ENCODE peak calls at places on chromosomes 5 and 9, in eight cellular contexts. One of them, this sample, is unnamed. For H3K9me2, the result is how much of the 10 kb centered on the place peaks cover.

GRCh38 chr5:144566747-144567415 is 396.2 kb downstream of the KCTD16 start:
- DNase-seq in MM.1S: no peak
- DNase-seq in hepatocyte: no peak
- DNase-seq in PC-3: peak
- DNase-seq in PC-9: no peak
- DNase-seq in HCT116: no peak
- DNase-seq in SK-N-SH: no peak
- DNase-seq in GM23338: peak
- DNase-seq in this sample: no peak

GRCh38 chr5:59380350-59380951 is 513.1 kb downstream of the PDE4D start:
- DNase-seq in PC-9: peak
- DNase-seq in PC-3: peak
- DNase-seq in HCT116: peak
- DNase-seq in SK-N-SH: peak
- DNase-seq in GM23338: peak
- DNase-seq in MM.1S: peak
- DNase-seq in hepatocyte: peak
- DNase-seq in this sample: peak

GRCh38 chr9:38066907-38067610 is 2.0 kb downstream of the SHB start:
- DNase-seq in MM.1S: no peak
- DNase-seq in PC-3: peak
- DNase-seq in SK-N-SH: no peak
- DNase-seq in HCT116: no peak
- DNase-seq in PC-9: no peak
- DNase-seq in GM23338: peak
- DNase-seq in hepatocyte: peak
- DNase-seq in this sample: no peak

GRCh38 chr9:95494416-95495371 is 22.1 kb downstream of the PTCH1 start:
- DNase-seq in MM.1S: peak
- DNase-seq in SK-N-SH: peak
- DNase-seq in PC-3: peak
- DNase-seq in GM23338: peak
- DNase-seq in HCT116: no peak
- DNase-seq in PC-9: no peak
- DNase-seq in hepatocyte: peak
- DNase-seq in this sample: peak

GRCh38 chr9:88143944-88144343 is 5.7 kb upstream of the SPATA31C2 start:
- DNase-seq in HCT116: no peak
- DNase-seq in hepatocyte: no peak
- DNase-seq in GM23338: no peak
- DNase-seq in PC-9: no peak
- DNase-seq in PC-3: no peak
- DNase-seq in MM.1S: no peak
- DNase-seq in SK-N-SH: no peak
- DNase-seq in this sample: no peak

GRCh38 chr9:20620658-20621552 is 1.4 kb downstream of the MLLT3 start:
- DNase-seq in HCT116: no peak
- DNase-seq in GM23338: peak
- DNase-seq in hepatocyte: peak
- DNase-seq in PC-9: no peak
- DNase-seq in SK-N-SH: peak
- DNase-seq in PC-3: peak
- DNase-seq in MM.1S: no peak
- DNase-seq in this sample: peak

GRCh38 chr5:151107738-151108520 is 27.1 kb upstream of the TNIP1 start:
- DNase-seq in PC-3: peak
- DNase-seq in hepatocyte: no peak
- DNase-seq in PC-9: no peak
- DNase-seq in SK-N-SH: no peak
- DNase-seq in HCT116: no peak
- DNase-seq in GM23338: no peak
- DNase-seq in MM.1S: no peak
- DNase-seq in this sample: no peak

GRCh38 chr9:94779101-94779500 is 52.6 kb downstream of the AOPEP start:
- DNase-seq in SK-N-SH: no peak
- DNase-seq in MM.1S: no peak
- DNase-seq in HCT116: no peak
- DNase-seq in PC-9: no peak
- DNase-seq in PC-3: peak
- DNase-seq in GM23338: peak
- DNase-seq in hepatocyte: no peak
- DNase-seq in this sample: no peak

GRCh38 chr5:54296386-54296785 is 14.0 kb downstream of the ARL15 start:
- DNase-seq in hepatocyte: no peak
- DNase-seq in PC-9: no peak
- DNase-seq in MM.1S: no peak
- DNase-seq in GM23338: no peak
- DNase-seq in PC-3: peak
- DNase-seq in SK-N-SH: no peak
- DNase-seq in HCT116: no peak
- DNase-seq in this sample: peak

GRCh38 chr9:108543251-108543768 is 312.5 kb downstream of the ACTL7B start:
- DNase-seq in SK-N-SH: no peak
- DNase-seq in hepatocyte: peak
- DNase-seq in GM23338: peak
- DNase-seq in MM.1S: no peak
- DNase-seq in HCT116: no peak
- DNase-seq in PC-9: peak
- DNase-seq in PC-3: peak
- DNase-seq in this sample: no peak

GRCh38 chr9:91564081-91564670 is 140.5 kb upstream of the NFIL3 start:
- DNase-seq in MM.1S: no peak
- DNase-seq in hepatocyte: no peak
- DNase-seq in HCT116: no peak
- DNase-seq in PC-9: no peak
- DNase-seq in GM23338: no peak
- DNase-seq in PC-3: no peak
- DNase-seq in SK-N-SH: no peak
- DNase-seq in this sample: no peak

GRCh38 chr9:132042324-132042723 is 37.3 kb downstream of the MED27 start:
- DNase-seq in PC-3: peak
- DNase-seq in HCT116: peak
- DNase-seq in MM.1S: no peak
- DNase-seq in hepatocyte: no peak
- DNase-seq in PC-9: peak
- DNase-seq in SK-N-SH: no peak
- DNase-seq in GM23338: no peak
- DNase-seq in this sample: no peak

GRCh38 chr5:154176191-154176590 is 14.3 kb upstream of the GALNT10 start:
- DNase-seq in GM23338: no peak
- DNase-seq in MM.1S: no peak
- DNase-seq in SK-N-SH: no peak
- DNase-seq in HCT116: no peak
- DNase-seq in PC-9: no peak
- DNase-seq in hepatocyte: no peak
- DNase-seq in PC-3: peak
- DNase-seq in this sample: no peak

GRCh38 chr5:126633552-126633951 is 32.8 kb downstream of the PHAX start:
- DNase-seq in PC-9: no peak
- DNase-seq in PC-3: no peak
- DNase-seq in hepatocyte: no peak
- DNase-seq in SK-N-SH: no peak
- DNase-seq in MM.1S: no peak
- DNase-seq in GM23338: no peak
- DNase-seq in HCT116: no peak
- DNase-seq in this sample: no peak

GRCh38 chr5:124706729-124707361 is 39.6 kb downstream of the ZNF608 start:
- DNase-seq in PC-3: no peak
- DNase-seq in SK-N-SH: peak
- DNase-seq in GM23338: peak
- DNase-seq in MM.1S: no peak
- DNase-seq in HCT116: no peak
- DNase-seq in PC-9: no peak
- DNase-seq in hepatocyte: peak
- DNase-seq in this sample: peak

GRCh38 chr5:1101991-1102713 is 9.7 kb downstream of the SLC12A7 start:
- DNase-seq in PC-9: no peak
- DNase-seq in GM23338: no peak
- DNase-seq in HCT116: no peak
- DNase-seq in hepatocyte: peak
- DNase-seq in PC-3: no peak
- DNase-seq in SK-N-SH: no peak
- DNase-seq in MM.1S: no peak
- DNase-seq in this sample: no peak

GRCh38 chr9:89315482-89315881 is 2.8 kb upstream of the SECISBP2 start:
- DNase-seq in SK-N-SH: no peak
- DNase-seq in HCT116: no peak
- DNase-seq in PC-9: no peak
- DNase-seq in MM.1S: no peak
- DNase-seq in GM23338: no peak
- DNase-seq in hepatocyte: no peak
- DNase-seq in PC-3: no peak
- DNase-seq in this sample: no peak

GRCh38 chr9:89323257-89323841 is 5.0 kb downstream of the SECISBP2 start:
- DNase-seq in SK-N-SH: peak
- DNase-seq in PC-9: no peak
- DNase-seq in HCT116: no peak
- DNase-seq in GM23338: no peak
- DNase-seq in MM.1S: no peak
- DNase-seq in hepatocyte: peak
- DNase-seq in PC-3: no peak
- DNase-seq in this sample: no peak

GRCh38 chr9:89317282-89317681 is 1.0 kb upstream of the SECISBP2 start:
- DNase-seq in HCT116: no peak
- DNase-seq in MM.1S: no peak
- DNase-seq in hepatocyte: no peak
- DNase-seq in GM23338: peak
- DNase-seq in SK-N-SH: no peak
- DNase-seq in PC-9: no peak
- DNase-seq in PC-3: no peak
- DNase-seq in this sample: peak

GRCh38 chr9:89318123-89319014 is at the start of gene SECISBP2:
- DNase-seq in GM23338: peak
- DNase-seq in MM.1S: peak
- DNase-seq in SK-N-SH: peak
- DNase-seq in HCT116: peak
- DNase-seq in PC-9: peak
- DNase-seq in hepatocyte: peak
- DNase-seq in PC-3: peak
- DNase-seq in this sample: peak

GRCh38 chr9:89319015-89319905 is 960 bp downstream of the SECISBP2 start:
- DNase-seq in SK-N-SH: peak
- DNase-seq in hepatocyte: no peak
- DNase-seq in MM.1S: no peak
- DNase-seq in PC-3: no peak
- DNase-seq in PC-9: no peak
- DNase-seq in GM23338: no peak
- DNase-seq in HCT116: no peak
- DNase-seq in this sample: peak
- TF ChIP-seq CTCF in SK-N-SH: no peak
- TF ChIP-seq CTCF in hepatocyte: no peak
- TF ChIP-seq CTCF in MM.1S: no peak
- TF ChIP-seq CTCF in PC-3: no peak
- TF ChIP-seq CTCF in PC-9: no peak
- TF ChIP-seq CTCF in GM23338: no peak
- TF ChIP-seq CTCF in HCT116: no peak
- TF ChIP-seq CTCF in this sample: peak

GRCh38 chr9:97321251-97321650 is 13.8 kb downstream of the CCDC180 start:
- DNase-seq in HCT116: no peak
- DNase-seq in GM23338: no peak
- DNase-seq in MM.1S: no peak
- DNase-seq in hepatocyte: no peak
- DNase-seq in PC-3: no peak
- DNase-seq in SK-N-SH: no peak
- DNase-seq in PC-9: no peak
- DNase-seq in this sample: no peak
- H3K9me2 ChIP-seq in HCT116: under half
- H3K9me2 ChIP-seq in GM23338: under half
- H3K9me2 ChIP-seq in MM.1S: under half
- H3K9me2 ChIP-seq in hepatocyte: under half
- H3K9me2 ChIP-seq in PC-3: under half
- H3K9me2 ChIP-seq in SK-N-SH: under half
- H3K9me2 ChIP-seq in PC-9: under half
- H3K9me2 ChIP-seq in this sample: under half

DNA sequence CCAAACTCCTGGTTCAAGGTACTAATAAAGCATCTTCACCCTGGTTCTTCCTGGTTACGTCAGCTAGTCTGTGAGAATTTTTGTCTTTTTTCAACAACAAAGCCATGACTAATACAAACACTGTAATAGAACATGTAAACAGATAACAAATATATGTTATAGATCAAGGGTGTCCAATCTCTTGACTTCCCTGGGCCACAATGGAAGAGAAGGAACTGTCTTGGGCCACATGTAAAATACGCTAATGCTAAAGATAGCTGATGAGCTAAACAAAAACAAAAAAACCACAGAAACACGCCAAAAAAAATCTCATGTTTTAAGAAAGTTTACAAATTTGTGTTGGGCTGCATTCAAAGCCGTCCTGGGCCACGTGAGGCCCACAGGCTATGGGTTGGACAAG is 124.5 kb upstream of the GNA14 start:
- DNase-seq in PC-9: no peak
- DNase-seq in hepatocyte: no peak
- DNase-seq in MM.1S: no peak
- DNase-seq in GM23338: no peak
- DNase-seq in SK-N-SH: no peak
- DNase-seq in HCT116: no peak
- DNase-seq in PC-3: no peak
- DNase-seq in this sample: no peak
- TF ChIP-seq CTCF in PC-9: no peak
- TF ChIP-seq CTCF in hepatocyte: no peak
- TF ChIP-seq CTCF in MM.1S: no peak
- TF ChIP-seq CTCF in GM23338: no peak
- TF ChIP-seq CTCF in SK-N-SH: no peak
- TF ChIP-seq CTCF in HCT116: no peak
- TF ChIP-seq CTCF in PC-3: no peak
- TF ChIP-seq CTCF in this sample: no peak

GRCh38 chr5:128516978-128517377 is 21.1 kb downstream of the FBN2 start:
- DNase-seq in SK-N-SH: no peak
- DNase-seq in PC-3: no peak
- DNase-seq in GM23338: no peak
- DNase-seq in HCT116: no peak
- DNase-seq in MM.1S: no peak
- DNase-seq in PC-9: no peak
- DNase-seq in hepatocyte: no peak
- DNase-seq in this sample: no peak
- H3K9me2 ChIP-seq in SK-N-SH: under half
- H3K9me2 ChIP-seq in PC-3: under half
- H3K9me2 ChIP-seq in GM23338: under half
- H3K9me2 ChIP-seq in HCT116: under half
- H3K9me2 ChIP-seq in MM.1S: under half
- H3K9me2 ChIP-seq in PC-9: under half
- H3K9me2 ChIP-seq in hepatocyte: under half
- H3K9me2 ChIP-seq in this sample: under half

DNA sequence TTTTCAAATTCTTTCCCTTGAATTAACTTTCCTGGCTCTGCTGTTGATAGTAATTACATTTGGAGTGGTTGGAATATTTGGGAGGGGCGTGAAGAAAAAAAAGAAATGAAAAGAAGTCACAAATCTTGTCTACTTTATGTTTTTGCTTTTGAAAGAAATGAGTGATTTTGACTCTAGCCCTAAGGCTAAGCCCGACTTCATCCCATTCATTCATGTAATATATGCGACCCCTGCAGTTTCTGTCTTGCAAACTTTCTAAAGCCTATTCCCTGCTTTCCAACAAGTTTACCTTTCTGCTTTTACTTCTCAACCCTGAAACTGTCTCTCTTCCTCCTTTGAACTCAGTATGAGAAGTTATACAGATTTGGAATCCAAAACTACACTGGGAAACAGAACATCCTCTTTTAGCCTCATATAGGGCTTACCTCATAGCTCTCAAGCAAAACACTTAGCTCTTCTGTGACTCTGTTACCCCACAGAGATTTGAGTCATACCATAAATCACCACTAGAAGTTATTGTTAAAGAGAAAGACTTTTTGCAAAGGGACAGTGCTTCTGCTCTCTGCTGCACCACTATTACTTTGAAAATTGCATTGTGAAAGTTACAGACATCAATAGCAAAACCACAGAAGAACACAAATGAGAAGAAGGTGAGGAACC is 1.6 kb downstream of the CFAP95 start:
- DNase-seq in GM23338: peak
- DNase-seq in PC-3: no peak
- DNase-seq in SK-N-SH: no peak
- DNase-seq in MM.1S: no peak
- DNase-seq in HCT116: no peak
- DNase-seq in PC-9: no peak
- DNase-seq in hepatocyte: no peak
- DNase-seq in this sample: no peak
- TF ChIP-seq CTCF in GM23338: peak
- TF ChIP-seq CTCF in PC-3: no peak
- TF ChIP-seq CTCF in SK-N-SH: no peak
- TF ChIP-seq CTCF in MM.1S: no peak
- TF ChIP-seq CTCF in HCT116: no peak
- TF ChIP-seq CTCF in PC-9: no peak
- TF ChIP-seq CTCF in hepatocyte: no peak
- TF ChIP-seq CTCF in this sample: no peak